ENCODE peak calls at places on chromosomes 1 and 21, in eight cellular contexts. E is spleen; J is GM23248; O is tibial artery; N is effector memory CD4-positive, alpha-beta T cell; P is NT2/D1; X is mucosa of descending colon; H is stomach. M is an unnamed sample.

GRCh38 chr1:245277276-245277675 is 122.5 kb downstream of the KIF26B start:
- DNase-seq in J (peak; percentile 11), E (no peak), P (peak; percentile 39), N (no peak), H (peak; percentile 69), X (peak; percentile 40), O (no peak), M (no peak)

GRCh38 chr1:33443067-33443704 is 12.3 kb upstream of the PHC2 start:
- DNase-seq in H (no peak), X (no peak), N (no peak), O (no peak), P (no peak), J (peak; percentile 29), E (no peak), M (no peak)

GRCh38 chr1:246497331-246497915 is 9.7 kb downstream of the SMYD3 start:
- DNase-seq in E (no peak), P (peak; percentile 55), H (no peak), N (no peak), J (peak; percentile 79), O (no peak), X (no peak), M (no peak)

GRCh38 chr1:202159534-202160371 is 649 bp downstream of the PTPN7 start:
- DNase-seq in H (no peak), E (peak; percentile 90), P (no peak), J (no peak), N (peak; percentile 29), X (peak; percentile 58), O (no peak), M (peak; percentile 46)

GRCh38 chr21:35319684-35320083 is 270.6 kb upstream of the RUNX1 start:
- DNase-seq in P (no peak), N (no peak), J (peak; percentile 54), E (no peak), X (no peak), H (no peak), O (no peak), M (no peak)

GRCh38 chr1:204495078-204495753 is 611 bp upstream of the PIK3C2B start:
- DNase-seq in P (peak; percentile 15), E (no peak), N (no peak), J (peak; percentile 16), H (no peak), O (no peak), X (no peak), M (no peak)

GRCh38 chr1:200468264-200469001 is 58.6 kb upstream of the ZNF281 start:
- DNase-seq in P (no peak), E (no peak), N (no peak), J (peak; percentile 64), O (no peak), X (no peak), H (no peak), M (no peak)

GRCh38 chr1:89203166-89203565 is 4.4 kb upstream of the GBP4 start:
- DNase-seq in E (no peak), N (no peak), X (no peak), J (peak; percentile 41), O (no peak), H (no peak), P (no peak), M (no peak)

GRCh38 chr1:178344513-178345077 is 152.2 kb downstream of the CLEC20A start:
- DNase-seq in H (no peak), P (peak; percentile 43), N (no peak), O (no peak), E (no peak), J (peak; percentile 93), X (no peak), M (peak; percentile 29)

GRCh38 chr1:10225573-10225972 is 15.2 kb downstream of the KIF1B start:
- DNase-seq in H (no peak), J (peak; percentile 13), N (no peak), O (no peak), P (no peak), X (no peak), E (no peak), M (no peak)

GRCh38 chr1:116318897-116319296 is 54.1 kb upstream of the ATP1A1 start:
- DNase-seq in N (no peak), H (no peak), X (no peak), O (no peak), J (no peak), P (no peak), E (no peak), M (no peak)

GRCh38 chr1:25623007-25623406 is 6.4 kb downstream of the MAN1C1 start:
- DNase-seq in J (no peak), X (no peak), E (no peak), H (no peak), P (no peak), N (no peak), O (no peak), M (no peak)

GRCh38 chr1:230464618-230465017 is 38.5 kb upstream of the PGBD5 start:
- DNase-seq in X (no peak), N (no peak), H (no peak), O (no peak), P (no peak), E (no peak), J (peak; percentile 22), M (no peak)

GRCh38 chr1:228555074-228555989 is 68.2 kb downstream of the RNF187 start:
- DNase-seq in X (peak; percentile 33), N (no peak), J (no peak), E (peak; percentile 69), H (no peak), O (no peak), P (no peak), M (no peak)

GRCh38 chr1:240417317-240417716 is 194.6 kb downstream of the GREM2 start:
- DNase-seq in O (no peak), N (no peak), J (peak; percentile 62), P (no peak), E (no peak), H (no peak), X (no peak), M (no peak)

GRCh38 chr21:27058673-27059365 is 91.9 kb upstream of the ADAMTS5 start:
- DNase-seq in X (no peak), E (no peak), N (no peak), J (peak; percentile 12), P (no peak), O (no peak), H (no peak), M (no peak)

GRCh38 chr1:41313661-41314131 is 47.5 kb upstream of the FOXO6 start:
- DNase-seq in E (no peak), J (peak; percentile 68), X (no peak), O (no peak), N (no peak), H (no peak), P (peak; percentile 68), M (no peak)

GRCh38 chr1:220595179-220595578 is 67.2 kb downstream of the MARK1 start:
- DNase-seq in N (no peak), H (no peak), X (no peak), E (no peak), O (no peak), P (no peak), J (no peak), M (no peak)

GRCh38 chr1:6444377-6444776 is 19.8 kb downstream of the ESPN start:
- DNase-seq in E (no peak), J (no peak), N (no peak), O (no peak), H (no peak), X (no peak), P (no peak), M (no peak)

GRCh38 chr21:41537356-41537755 is 29.4 kb upstream of the TMPRSS2 start:
- DNase-seq in O (no peak), E (no peak), J (no peak), H (no peak), N (no peak), P (no peak), X (no peak), M (no peak)

GRCh38 chr21:32088471-32088870 is 190.4 kb downstream of the MIS18A start:
- DNase-seq in P (no peak), O (no peak), X (no peak), E (no peak), J (no peak), N (no peak), H (no peak), M (no peak)

GRCh38 chr1:163395767-163396166 is 74.0 kb downstream of the NUF2 start:
- DNase-seq in O (no peak), P (no peak), J (no peak), H (no peak), N (no peak), X (no peak), E (no peak), M (no peak)

GRCh38 chr1:188937965-188938551 is 1539.6 kb downstream of the BRINP3 start:
- DNase-seq in P (no peak), O (no peak), J (no peak), E (no peak), X (no peak), H (no peak), N (no peak), M (no peak)
- H3K36me3 ChIP-seq in P (no peaks in the 10 kb centered on the region), O (no peaks in the 10 kb centered on the region), J (no peaks in the 10 kb centered on the region), E (no peaks in the 10 kb centered on the region), X (no peaks in the 10 kb centered on the region), H (no peaks in the 10 kb centered on the region), N (no peaks in the 10 kb centered on the region), M (no peaks in the 10 kb centered on the region)

GRCh38 chr1:151720974-151721787 is at the start of gene RIIAD1:
- DNase-seq in H (peak; percentile 41), X (no peak), E (peak; percentile 87), O (no peak), J (peak; percentile 61), N (no peak), P (peak; percentile 44), M (no peak)
- H3K4me3 ChIP-seq in H (peak within 1 kb of the TSS; percentile 54), X (no peak within 1 kb of the TSS), E (peak within 1 kb of the TSS; percentile 52), O (peak within 1 kb of the TSS; percentile 66), J (peak within 1 kb of the TSS; percentile 70), N (peak within 1 kb of the TSS; percentile 50), P (peak within 1 kb of the TSS; percentile 36), M (peak within 1 kb of the TSS; percentile 50)

GRCh38 chr1:208031316-208031931 is 120.5 kb upstream of the CD34 start:
- DNase-seq in P (no peak), O (no peak), H (no peak), X (no peak), N (no peak), J (no peak), E (no peak), M (no peak)

GRCh38 chr1:208028526-208028925 is 117.6 kb upstream of the CD34 start:
- DNase-seq in O (no peak), H (no peak), J (peak; percentile 42), P (no peak), N (no peak), E (no peak), X (no peak), M (no peak)

GRCh38 chr1:208027861-208028260 is 116.9 kb upstream of the CD34 start:
- DNase-seq in O (no peak), J (peak; percentile 45), N (no peak), P (no peak), X (no peak), E (no peak), H (no peak), M (no peak)

GRCh38 chr1:208030320-208031091 is 119.6 kb upstream of the CD34 start:
- DNase-seq in H (no peak), E (no peak), J (peak; percentile 53), N (no peak), P (no peak), X (no peak), O (no peak), M (peak; percentile 42)

GRCh38 chr1:208029381-208030319 is 118.7 kb upstream of the CD34 start:
- DNase-seq in P (no peak), J (peak; percentile 87), N (no peak), X (peak; percentile 44), O (peak; percentile 54), H (no peak), E (no peak), M (peak; percentile 36)
- H3K4me1 ChIP-seq in P (peaks cover 3% of the 10 kb centered on the region), J (peaks cover 31% of the 10 kb centered on the region), N (no peaks in the 10 kb centered on the region), X (peaks cover 20% of the 10 kb centered on the region), O (peaks cover 31% of the 10 kb centered on the region), H (peaks cover 27% of the 10 kb centered on the region), E (no peaks in the 10 kb centered on the region), M (peaks cover 7% of the 10 kb centered on the region)

GRCh38 chr1:56508523-56508983 is 70.8 kb downstream of the PLPP3 start:
- DNase-seq in N (no peak), J (peak; percentile 16), X (peak; percentile 70), E (no peak), P (no peak), H (peak; percentile 78), O (peak; percentile 79), M (peak; percentile 88)
- H3K36me3 ChIP-seq in N (no peaks in the 10 kb centered on the region), J (peaks cover 81% of the 10 kb centered on the region), X (no peaks in the 10 kb centered on the region), E (peaks cover 62% of the 10 kb centered on the region), P (peaks cover 95% of the 10 kb centered on the region), H (peaks cover 81% of the 10 kb centered on the region), O (peaks cover 88% of the 10 kb centered on the region), M (no peaks in the 10 kb centered on the region)